ENCODE peak calls at places on chromosomes 11 and 22, in five cellular contexts. T, V, R, Y and S are unnamed samples. For H3K4me1, the result is how much of the 10 kb centered on the place peaks cover.

GRCh38 chr22:31853736-31854500 is 90.4 kb upstream of the YWHAH start:
- DNase-seq in T (no peak), V (no peak), R (no peak), Y (no peak), S (no peak)

GRCh38 chr22:17380711-17381087 is 11.4 kb downstream of the CECR2 start:
- DNase-seq in T (peak), V (no peak), R (no peak), Y (no peak), S (no peak)

GRCh38 chr11:125923012-125923579 is 18.8 kb downstream of the DDX25 start:
- DNase-seq in T (peak), V (peak), R (peak), Y (peak), S (peak)

GRCh38 chr11:17765381-17766359 is 31.1 kb downstream of the KCNC1 start:
- DNase-seq in T (peak), V (no peak), R (no peak), Y (no peak), S (no peak)

GRCh38 chr11:110525883-110526282 is 96.1 kb downstream of the FDX1 start:
- DNase-seq in T (no peak), V (peak), R (no peak), Y (no peak), S (no peak)

GRCh38 chr11:63998558-63999348 is 12.5 kb downstream of the OTUB1 start:
- DNase-seq in T (peak), V (no peak), R (no peak), Y (no peak), S (peak)

GRCh38 chr11:14422052-14422813 is 63.2 kb upstream of the RRAS2 start:
- DNase-seq in T (peak), V (peak), R (peak), Y (peak), S (peak)

GRCh38 chr11:76152741-76153608 is 53.3 kb downstream of the WNT11 start:
- DNase-seq in T (no peak), V (no peak), R (no peak), Y (peak), S (no peak)

GRCh38 chr22:49351761-49352221 is 475.9 kb downstream of the BRD1 start:
- DNase-seq in T (no peak), V (no peak), R (no peak), Y (no peak), S (peak)

GRCh38 chr11:130706572-130706971 is 209.7 kb downstream of the SNX19 start:
- DNase-seq in T (no peak), V (no peak), R (no peak), Y (no peak), S (no peak)

GRCh38 chr11:66593650-66594049 is 665 bp downstream of the CCS start:
- DNase-seq in T (no peak), V (no peak), R (no peak), Y (no peak), S (no peak)

GRCh38 chr11:16936643-16937042 is 77.6 kb downstream of the PLEKHA7 start:
- DNase-seq in T (no peak), V (no peak), R (no peak), Y (peak), S (no peak)

GRCh38 chr11:68051191-68052136 is 12.6 kb downstream of the TCIRG1 start:
- DNase-seq in T (no peak), V (no peak), R (no peak), Y (no peak), S (peak)

GRCh38 chr11:74179234-74180126 is 8.4 kb downstream of the PPME1 start:
- DNase-seq in T (no peak), V (peak), R (no peak), Y (no peak), S (no peak)

GRCh38 chr22:45830531-45831245 is 146.3 kb downstream of the WNT7B start:
- DNase-seq in T (no peak), V (peak), R (no peak), Y (no peak), S (no peak)

GRCh38 chr11:45860764-45861510 is 13.7 kb downstream of the CRY2 start:
- DNase-seq in T (no peak), V (no peak), R (no peak), Y (no peak), S (no peak)

GRCh38 chr22:44871782-44872181 is 119.4 kb downstream of the ARHGAP8 start:
- DNase-seq in T (no peak), V (no peak), R (no peak), Y (no peak), S (no peak)

GRCh38 chr11:58227956-58228615 is 632 bp downstream of the OR10Q1 start:
- DNase-seq in T (no peak), V (no peak), R (no peak), Y (no peak), S (no peak)

GRCh38 chr22:33274214-33274828 is 216.1 kb upstream of the SYN3 start:
- DNase-seq in T (no peak), V (no peak), R (peak), Y (peak), S (peak)

GRCh38 chr22:33270596-33270995 is 212.4 kb upstream of the SYN3 start:
- DNase-seq in T (no peak), V (no peak), R (no peak), Y (no peak), S (no peak)

GRCh38 chr22:33272180-33272579 is 214.0 kb upstream of the SYN3 start:
- DNase-seq in T (no peak), V (no peak), R (no peak), Y (no peak), S (no peak)

GRCh38 chr22:33272866-33273265 is 214.7 kb upstream of the SYN3 start:
- DNase-seq in T (no peak), V (no peak), R (no peak), Y (no peak), S (no peak)

DNA sequence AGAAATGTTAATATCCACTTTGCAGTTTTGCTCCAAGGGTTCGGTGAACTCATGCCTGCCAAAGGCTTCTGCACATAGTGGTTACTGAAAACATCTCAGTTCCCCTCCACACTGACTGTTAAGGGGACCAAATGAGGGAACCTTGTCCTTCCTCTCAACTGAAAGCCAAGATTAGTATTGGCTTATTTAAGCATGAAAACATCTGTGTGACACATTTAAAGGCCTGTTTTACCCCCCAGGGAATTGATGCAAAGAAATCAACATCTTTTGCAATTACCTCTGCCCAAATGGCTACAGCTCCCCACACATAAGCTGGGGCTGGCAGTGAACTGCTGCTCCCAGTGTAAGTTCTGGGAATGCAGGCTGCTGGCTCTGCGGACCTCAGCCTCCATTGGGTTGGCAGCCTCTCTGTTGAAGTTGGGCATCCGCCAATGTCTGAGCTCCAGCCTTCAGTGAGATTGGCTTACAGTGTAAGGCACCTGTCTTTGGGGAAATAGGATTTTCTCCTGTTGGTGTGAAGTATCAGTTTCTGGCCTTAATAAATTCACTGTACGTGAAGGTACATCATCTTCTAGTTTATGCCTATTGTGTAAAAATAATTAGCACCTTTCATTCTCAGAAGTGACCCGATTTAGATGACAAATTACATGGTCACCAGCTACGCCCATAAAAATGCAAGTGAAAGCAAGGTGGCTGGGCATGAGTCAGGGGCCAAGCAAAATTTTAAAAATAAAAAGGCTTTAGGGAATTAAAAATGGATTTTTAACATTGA is 213.4 kb upstream of the SYN3 start:
- DNase-seq in T (no peak), V (no peak), R (no peak), Y (no peak), S (no peak)
- H3K4me1 ChIP-seq in T (under half), V (under half), R (under half), Y (under half), S (under half)

GRCh38 chr22:20577549-20577975 is 70.2 kb downstream of the MED15 start:
- DNase-seq in T (no peak), V (no peak), R (no peak), Y (no peak), S (no peak)

GRCh38 chr22:20578192-20578591 is 70.8 kb downstream of the MED15 start:
- DNase-seq in T (no peak), V (no peak), R (no peak), Y (peak), S (no peak)

GRCh38 chr22:20580179-20580578 is 72.8 kb downstream of the MED15 start:
- DNase-seq in T (no peak), V (no peak), R (no peak), Y (no peak), S (no peak)

GRCh38 chr22:20579273-20580120 is 72.1 kb downstream of the MED15 start:
- DNase-seq in T (no peak), V (no peak), R (no peak), Y (no peak), S (no peak)

GRCh38 chr22:20578707-20579106 is 71.3 kb downstream of the MED15 start:
- DNase-seq in T (no peak), V (no peak), R (no peak), Y (no peak), S (no peak)
- H2BK12ac ChIP-seq in T (no peak), V (no peak), R (no peak), Y (no peak), S (no peak)

GRCh38 chr22:35350539-35351503 is 30.1 kb upstream of the HMOX1 start:
- DNase-seq in T (peak), V (peak), R (peak), Y (peak), S (peak)
- H3K4me1 ChIP-seq in T (under half), V (under half), R (under half), Y (under half), S (under half)

GRCh38 chr11:69667619-69668604 is 7.2 kb downstream of the LTO1 start:
- DNase-seq in T (no peak), V (no peak), R (no peak), Y (no peak), S (no peak)

GRCh38 chr11:69665669-69666068 is 9.5 kb downstream of the LTO1 start:
- DNase-seq in T (no peak), V (no peak), R (no peak), Y (no peak), S (no peak)

GRCh38 chr11:69666752-69667536 is 8.2 kb downstream of the LTO1 start:
- DNase-seq in T (no peak), V (no peak), R (no peak), Y (no peak), S (no peak)

GRCh38 chr11:69664901-69665300 is 10.3 kb downstream of the LTO1 start:
- DNase-seq in T (no peak), V (no peak), R (no peak), Y (no peak), S (no peak)

DNA sequence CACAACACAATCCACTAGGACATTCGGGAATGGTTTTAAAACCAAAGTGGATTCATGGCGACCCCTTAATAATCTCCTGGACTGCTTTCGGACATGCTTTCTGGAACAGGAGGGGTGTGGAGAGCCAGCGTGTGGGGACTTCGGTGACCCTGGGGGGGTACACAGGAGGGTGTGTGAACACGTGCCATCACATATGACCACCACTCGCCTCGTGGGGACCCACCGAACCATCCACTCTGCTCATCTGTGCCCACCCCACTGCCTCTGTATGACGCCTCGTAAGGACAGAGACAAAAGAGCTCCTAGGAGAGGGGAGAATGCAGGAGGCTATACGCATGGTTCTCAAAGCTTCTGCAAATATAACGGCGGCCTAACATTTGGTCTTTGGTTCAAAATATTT is 8.9 kb downstream of the LTO1 start:
- DNase-seq in T (no peak), V (no peak), R (no peak), Y (no peak), S (no peak)
- H2BK12ac ChIP-seq in T (no peak), V (no peak), R (no peak), Y (no peak), S (no peak)

DNA sequence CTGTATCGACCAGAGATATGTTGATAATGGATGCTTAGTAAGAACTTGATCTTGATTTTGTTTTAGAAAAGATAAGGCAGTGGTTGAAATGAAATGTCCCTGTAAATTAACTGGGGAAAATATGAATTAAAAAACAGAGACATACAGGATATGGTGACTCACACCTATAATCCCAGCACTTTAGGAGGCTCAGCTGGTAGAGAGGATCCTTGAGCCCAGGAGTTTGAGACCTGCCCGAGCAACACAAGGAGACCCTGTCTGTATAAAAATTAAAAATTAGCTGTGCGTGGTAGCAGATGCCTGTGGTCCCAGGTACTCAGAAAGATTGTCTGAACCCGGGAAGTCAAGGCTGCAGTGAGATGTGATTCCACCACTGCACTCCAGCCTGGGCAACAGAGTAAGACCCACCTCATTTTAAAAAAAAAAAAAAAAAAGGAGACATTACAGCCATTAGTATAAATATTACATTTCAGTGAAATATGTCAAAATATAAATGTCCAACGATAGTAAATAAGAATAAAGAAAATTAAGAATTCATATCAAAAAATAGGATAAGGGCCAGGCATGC is 4.6 kb downstream of the PICALM start:
- DNase-seq in T (no peak), V (peak), R (no peak), Y (no peak), S (no peak)
- H3K4me1 ChIP-seq in T (under half), V (under half), R (under half), Y (under half), S (under half)

GRCh38 chr11:79044211-79044610 is 396.6 kb downstream of the TENM4 start:
- DNase-seq in T (no peak), V (no peak), R (no peak), Y (no peak), S (no peak)
- H2BK12ac ChIP-seq in T (no peak), V (no peak), R (no peak), Y (no peak), S (no peak)

DNA sequence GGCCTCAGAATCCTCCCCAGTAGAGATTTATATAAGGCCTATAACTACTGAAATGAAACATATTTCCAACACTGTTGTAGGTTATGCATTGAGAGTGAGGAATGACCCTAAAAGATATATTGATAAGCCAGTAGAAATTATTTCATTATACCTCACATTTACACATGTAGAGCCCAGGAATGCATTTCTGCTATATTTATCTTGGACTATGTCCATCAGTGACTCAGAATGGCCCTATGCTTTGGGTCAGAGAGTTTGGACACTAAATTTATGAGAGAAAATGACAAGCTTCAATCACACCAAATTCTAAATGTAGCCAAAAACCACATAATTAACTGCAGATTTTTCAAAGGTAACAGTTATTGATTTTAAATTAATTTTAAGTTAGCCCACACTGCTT is 761.9 kb downstream of the DLG2 start:
- DNase-seq in T (no peak), V (no peak), R (no peak), Y (no peak), S (no peak)
- H3K4me1 ChIP-seq in T (under half), V (under half), R (under half), Y (under half), S (under half)

GRCh38 chr11:96339704-96340554 is 3.1 kb downstream of the MAML2 start:
- DNase-seq in T (no peak), V (peak), R (no peak), Y (no peak), S (no peak)

GRCh38 chr11:96341237-96342130 is 1.5 kb downstream of the MAML2 start:
- DNase-seq in T (peak), V (peak), R (no peak), Y (no peak), S (peak)

GRCh38 chr11:96338910-96339703 is 3.9 kb downstream of the MAML2 start:
- DNase-seq in T (no peak), V (peak), R (no peak), Y (peak), S (peak)

GRCh38 chr11:96342131-96342970 is 644 bp downstream of the MAML2 start:
- DNase-seq in T (peak), V (no peak), R (no peak), Y (no peak), S (no peak)

DNA sequence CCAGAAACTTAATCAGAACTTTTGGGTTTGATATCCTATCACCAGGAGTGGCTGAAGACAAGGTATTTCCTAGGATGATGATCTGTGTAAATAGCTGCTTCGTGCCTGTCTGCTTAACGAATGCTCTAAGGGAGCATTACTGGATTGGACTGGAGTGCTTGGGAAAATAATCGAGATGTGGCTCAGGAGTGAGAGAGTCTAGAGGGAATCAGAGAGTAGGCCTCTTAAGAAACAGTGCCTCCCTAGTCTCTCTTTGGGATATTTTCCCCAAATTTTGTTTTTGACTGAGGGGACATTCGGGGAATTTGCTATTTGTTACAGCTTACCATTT is 2.5 kb downstream of the MAML2 start:
- DNase-seq in T (no peak), V (peak), R (no peak), Y (no peak), S (no peak)
- H2BK12ac ChIP-seq in T (no peak), V (no peak), R (no peak), Y (no peak), S (no peak)